ENCODE peak calls at places on chromosome 6, in nine cellular contexts. Y is non-pigmented ciliary epithelial cell, H is neural crest cell, O is kidney epithelial cell, V is posterior vena cava, B is mammary epithelial cell, K is hippocampal formation, W is nephron progenitor cell, U is GM12891. M is an unnamed sample.

GRCh38 chr6:2984738-2985381 is 13.5 kb upstream of the SERPINB6 start:
- DNase-seq in Y (no peak), O (no peak), H (no peak), U (no peak), K (no peak), V (no peak), B (no peak), W (no peak), M (no peak)

GRCh38 chr6:38792356-38792755 is 77.2 kb downstream of the DNAH8 start:
- DNase-seq in O (no peak), W (no peak), H (no peak), V (no peak), Y (no peak), B (no peak), U (no peak), K (no peak), M (no peak)

GRCh38 chr6:169961772-169962561 is 210.5 kb downstream of the ERMARD start:
- DNase-seq in B (no peak), K (no peak), V (peak), O (no peak), Y (no peak), H (peak), W (peak), U (no peak), M (no peak)

GRCh38 chr6:137744877-137745276 is 122.2 kb upstream of the TNFAIP3 start:
- DNase-seq in W (no peak), O (no peak), B (no peak), Y (no peak), U (no peak), H (no peak), K (no peak), V (no peak), M (no peak)

GRCh38 chr6:84002226-84002625 is 31.3 kb upstream of the MRAP2 start:
- DNase-seq in V (no peak), W (no peak), U (no peak), B (no peak), O (no peak), Y (no peak), K (no peak), H (no peak), M (no peak)

GRCh38 chr6:113306552-113307145 is 550.5 kb upstream of the MARCKS start:
- DNase-seq in K (peak), U (no peak), Y (no peak), H (no peak), W (peak), V (no peak), O (peak), B (peak), M (peak)

GRCh38 chr6:2646346-2646745 is 104.4 kb downstream of the MYLK4 start:
- DNase-seq in H (no peak), W (no peak), B (no peak), V (no peak), Y (no peak), O (no peak), K (no peak), U (no peak), M (no peak)

GRCh38 chr6:29750709-29751108 is 27.5 kb downstream of the HLA-F start:
- DNase-seq in Y (no peak), K (no peak), V (no peak), O (no peak), W (no peak), U (no peak), H (no peak), B (no peak), M (no peak)

GRCh38 chr6:53067799-53068442 is 2.7 kb downstream of the FBXO9 start:
- DNase-seq in W (no peak), K (no peak), U (no peak), B (no peak), H (no peak), Y (no peak), O (no peak), V (no peak), M (no peak)

GRCh38 chr6:69072796-69073195 is 437.7 kb downstream of the ADGRB3 start:
- DNase-seq in K (no peak), W (no peak), V (no peak), U (no peak), O (no peak), H (no peak), B (no peak), Y (no peak), M (no peak)

GRCh38 chr6:82365011-82365751 is 1.6 kb downstream of the TPBG start:
- DNase-seq in V (no peak), H (peak), W (peak), Y (no peak), B (peak), O (no peak), K (no peak), U (no peak), M (peak)

GRCh38 chr6:91718198-91718597 is 1131.3 kb upstream of the MAP3K7 start:
- DNase-seq in Y (no peak), U (no peak), W (no peak), B (no peak), V (no peak), K (no peak), H (no peak), O (no peak), M (no peak)

GRCh38 chr6:127539292-127539691 is 20.2 kb upstream of the MTCL3 start:
- DNase-seq in O (no peak), B (no peak), K (no peak), V (no peak), H (no peak), Y (no peak), U (no peak), W (no peak), M (no peak)

GRCh38 chr6:51814418-51814817 is 273.0 kb downstream of the PKHD1 start:
- DNase-seq in Y (no peak), H (no peak), U (no peak), O (no peak), B (peak), V (no peak), W (no peak), K (no peak), M (no peak)

GRCh38 chr6:101391772-101392560 is 1.5 kb upstream of the GRIK2 start:
- DNase-seq in H (no peak), K (no peak), Y (no peak), W (peak), B (no peak), V (no peak), U (no peak), O (no peak), M (no peak)

GRCh38 chr6:41344865-41345264 is 9.5 kb downstream of the NCR2 start:
- DNase-seq in O (no peak), U (no peak), Y (no peak), V (no peak), B (no peak), K (no peak), H (no peak), W (no peak), M (no peak)

GRCh38 chr6:100886078-100886477 is 4.9 kb upstream of the ASCC3 start:
- DNase-seq in U (no peak), Y (peak), O (peak), H (no peak), V (no peak), B (peak), K (no peak), W (no peak), M (peak)

GRCh38 chr6:11944111-11944510 is 68.0 kb upstream of the HIVEP1 start:
- DNase-seq in O (no peak), B (no peak), K (no peak), W (no peak), H (no peak), U (no peak), V (no peak), Y (no peak), M (no peak)

GRCh38 chr6:147203311-147204059 is 732 bp upstream of the STXBP5 start:
- DNase-seq in K (peak), W (peak), B (peak), H (peak), O (peak), V (peak), Y (no peak), U (peak), M (peak)

GRCh38 chr6:44024597-44025219 is 102.5 kb downstream of the MRPL14 start:
- DNase-seq in U (no peak), B (no peak), W (no peak), K (no peak), V (peak), O (no peak), Y (no peak), H (no peak), M (no peak)

GRCh38 chr6:68343901-68344300 is 291.2 kb upstream of the ADGRB3 start:
- DNase-seq in W (peak), B (peak), H (peak), V (no peak), O (no peak), K (no peak), U (no peak), Y (peak), M (peak)

GRCh38 chr6:155050311-155050710 is 55.2 kb downstream of the TIAM2 start:
- DNase-seq in K (no peak), U (peak), Y (peak), B (peak), W (no peak), O (peak), H (no peak), V (no peak), M (peak)

GRCh38 chr6:128807577-128807976 is 75.4 kb upstream of the LAMA2 start:
- DNase-seq in V (no peak), O (peak), Y (peak), W (no peak), U (no peak), K (no peak), B (peak), H (no peak), M (no peak)

GRCh38 chr6:81331526-81331925 is 421.0 kb downstream of the TENT5A start:
- DNase-seq in O (no peak), W (no peak), B (no peak), H (no peak), Y (peak), K (no peak), V (no peak), U (no peak), M (peak)

GRCh38 chr6:42864602-42865001 is 14.8 kb upstream of the RPL7L1 start:
- DNase-seq in B (no peak), W (no peak), O (no peak), V (peak), K (no peak), U (no peak), H (no peak), Y (no peak), M (no peak)

GRCh38 chr6:169172435-169172834 is 81.2 kb downstream of the THBS2 start:
- DNase-seq in W (no peak), O (peak), U (no peak), V (peak), H (no peak), Y (no peak), B (peak), K (no peak), M (peak)

GRCh38 chr6:73519943-73520687 is 717 bp downstream of the EEF1A1 start:
- DNase-seq in U (no peak), V (peak), K (peak), B (peak), Y (peak), H (peak), O (no peak), W (peak), M (peak)

GRCh38 chr6:41367700-41368099 is 32.3 kb downstream of the NCR2 start:
- DNase-seq in U (no peak), H (peak), W (peak), K (peak), B (peak), Y (no peak), O (no peak), V (no peak), M (peak)

GRCh38 chr6:52512199-52512598 is 64.7 kb downstream of the TRAM2 start:
- DNase-seq in W (no peak), Y (peak), K (no peak), O (peak), U (no peak), H (no peak), V (no peak), B (peak), M (peak)

M was measured in brain microvascular endothelial cell.